ENCODE peak calls at places on chromosome 22, in five cellular contexts. A is activated CD4-positive, alpha-beta T cell treated with anti-CD3 and anti-CD28 coated beads, Interleukin-2, amount 50 U/mL, for 48 hours; J is T-helper 1 cell; H is dorsolateral prefrontal cortex; C is non-pigmented ciliary epithelial cell. T is an unnamed sample.
A peak's percentile ranks its signal among the peaks of the same experiment; 100 is the strongest.

GRCh38 chr22:48342732-48343131 is 1484.9 kb downstream of the BRD1 start:
- DNase-seq in A (no peak), J (no peak), H (no peak), C (no peak), T (no peak)

GRCh38 chr22:26673485-26673884 is 16.1 kb downstream of the MIAT start:
- DNase-seq in A (peak; percentile 41), J (no peak), H (no peak), C (no peak), T (no peak)

GRCh38 chr22:49856766-49857618 is 3.3 kb downstream of the ZBED4 start:
- DNase-seq in A (no peak), J (no peak), H (no peak), C (no peak), T (no peak)

GRCh38 chr22:39135092-39135896 is 17.2 kb downstream of the CBX7 start:
- DNase-seq in A (peak; percentile 34), J (no peak), H (no peak), C (no peak), T (no peak)

GRCh38 chr22:46379301-46379930 is 43.9 kb downstream of the TRMU start:
- DNase-seq in A (no peak), J (no peak), H (no peak), C (no peak), T (no peak)

GRCh38 chr22:19291218-19291579 is 320 bp downstream of the CLTCL1 start:
- DNase-seq in A (peak; percentile 19), J (peak; percentile 17), H (no peak), C (no peak), T (no peak)

GRCh38 chr22:46526484-46526839 is 11.0 kb downstream of the CELSR1 start:
- DNase-seq in A (no peak), J (no peak), H (no peak), C (no peak), T (no peak)

GRCh38 chr22:29480512-29481264 is 670 bp downstream of the NEFH start:
- DNase-seq in A (peak; percentile 23), J (no peak), H (peak; percentile 53), C (no peak), T (peak; percentile 56)